ENCODE peak calls at places on chromosomes 1 and 21, in four cellular contexts. G is T-helper 1 cell, H is C1 segment of cervical spinal cord, A is transverse colon. S is an unnamed sample.

GRCh38 chr1:59596432-59596831 is 218.3 kb upstream of the HOOK1 start:
- DNase-seq in G (no peak), H (no peak), A (no peak), S (no peak)

GRCh38 chr1:218030846-218031245 is 254.2 kb upstream of the RRP15 start:
- DNase-seq in G (no peak), H (no peak), A (no peak), S (no peak)

GRCh38 chr21:41418956-41419680 is 6.9 kb upstream of the MX1 start:
- DNase-seq in G (no peak), H (no peak), A (no peak), S (no peak)

GRCh38 chr1:200112308-200112707 is 84.8 kb downstream of the NR5A2 start:
- DNase-seq in G (no peak), H (no peak), A (no peak), S (no peak)

GRCh38 chr1:55217226-55217996 is 2.2 kb upstream of the USP24 start:
- DNase-seq in G (peak; percentile 26), H (no peak), A (no peak), S (no peak)

GRCh38 chr1:203564024-203564423 is 62.6 kb upstream of the ATP2B4 start:
- DNase-seq in G (no peak), H (no peak), A (no peak), S (no peak)

GRCh38 chr1:243917177-243917862 is 67.3 kb upstream of the AKT3 start:
- DNase-seq in G (peak; percentile 5), H (no peak), A (peak; percentile 15), S (peak; percentile 19)

GRCh38 chr1:233005703-233006102 is 55.3 kb downstream of the NTPCR start:
- DNase-seq in G (no peak), H (no peak), A (no peak), S (no peak)

GRCh38 chr1:229758101-229759036 is 132.3 kb downstream of the URB2 start:
- DNase-seq in G (peak; percentile 12), H (no peak), A (no peak), S (no peak)

GRCh38 chr1:202416641-202417040 is 68.1 kb downstream of the PPP1R12B start:
- DNase-seq in G (no peak), H (no peak), A (no peak), S (no peak)

GRCh38 chr1:17878837-17879236 is 123.7 kb downstream of the ACTL8 start:
- DNase-seq in G (no peak), H (no peak), A (no peak), S (no peak)

GRCh38 chr1:27833470-27833869 is 2.9 kb downstream of the PPP1R8 start:
- DNase-seq in G (no peak), H (no peak), A (no peak), S (no peak)

S was measured in mucosa of descending colon.